ENCODE peak calls at places on chromosome X, in six cellular contexts. D is mucosa of descending colon, A is endothelial cell of umbilical vein, H is mammary epithelial cell, Z is fibroblast of mammary gland, K is dorsolateral prefrontal cortex. C is an unnamed sample.

GRCh38 chrX:40012039-40012799 is 85.5 kb downstream of the BCOR start:
- DNase-seq in D (peak), A (peak), K (no peak), Z (peak), H (no peak), C (peak)

GRCh38 chrX:17025903-17026302 is 79.4 kb downstream of the REPS2 start:
- DNase-seq in A (no peak), D (peak), Z (no peak), K (no peak), H (no peak), C (no peak)

GRCh38 chrX:138886769-138887168 is 175.3 kb upstream of the FGF13 start:
- DNase-seq in A (no peak), Z (peak), K (no peak), D (no peak), H (peak), C (no peak)

GRCh38 chrX:11532291-11533075 is 133.2 kb downstream of the ARHGAP6 start:
- DNase-seq in Z (no peak), D (no peak), K (no peak), H (no peak), A (no peak), C (peak)

GRCh38 chrX:79375340-79375739 is 8.2 kb upstream of the ITM2A start:
- DNase-seq in A (no peak), H (no peak), D (no peak), K (no peak), Z (no peak), C (no peak)

GRCh38 chrX:107205770-107206696 is at the start of the genes DNAAF6 and NUP62CL:
- DNase-seq in H (peak), K (no peak), Z (peak), A (peak), D (peak), C (peak)

GRCh38 chrX:124406294-124407013 is 60.1 kb downstream of the SH2D1A start:
- DNase-seq in A (peak), Z (peak), D (peak), K (no peak), H (peak), C (peak)

GRCh38 chrX:155179343-155179997 is 36.8 kb upstream of the VBP1 start:
- DNase-seq in A (no peak), H (peak), Z (no peak), D (no peak), K (no peak), C (no peak)

GRCh38 chrX:131393426-131393825 is 104.3 kb upstream of the IGSF1 start:
- DNase-seq in H (no peak), D (no peak), A (no peak), Z (no peak), K (no peak), C (no peak)

GRCh38 chrX:75155454-75155829 is 641 bp downstream of the ABCB7 start:
- DNase-seq in D (peak), H (peak), A (peak), Z (peak), K (no peak), C (peak)

GRCh38 chrX:7263961-7264360 is 116.0 kb upstream of the PUDP start:
- DNase-seq in Z (peak), H (peak), D (no peak), K (no peak), A (no peak), C (no peak)

GRCh38 chrX:42678133-42678532 is 99.8 kb downstream of the PPP1R2C start:
- DNase-seq in K (no peak), H (peak), Z (peak), D (peak), A (peak), C (peak)

GRCh38 chrX:95666056-95666455 is 1018.6 kb upstream of the DIAPH2 start:
- DNase-seq in Z (no peak), D (no peak), A (no peak), H (no peak), K (no peak), C (no peak)

GRCh38 chrX:150766351-150767044 is 73.3 kb downstream of the MTMR1 start:
- DNase-seq in K (no peak), H (no peak), D (no peak), A (no peak), Z (no peak), C (peak)

GRCh38 chrX:64977830-64978229 is 1.6 kb upstream of the ZC4H2 start:
- DNase-seq in H (peak), K (no peak), D (no peak), A (no peak), Z (peak), C (no peak)

GRCh38 chrX:127649011-127649410 is 403.2 kb downstream of the ACTRT1 start:
- DNase-seq in A (no peak), D (no peak), Z (no peak), K (no peak), H (no peak), C (no peak)

GRCh38 chrX:49754238-49754857 is 58.6 kb upstream of the PAGE1 start:
- DNase-seq in H (peak), Z (peak), K (no peak), D (peak), A (peak), C (peak)

GRCh38 chrX:16022580-16023170 is 100.7 kb upstream of the GRPR start:
- DNase-seq in A (peak), H (peak), D (no peak), K (no peak), Z (peak), C (no peak)

GRCh38 chrX:153598541-153599191 is at the start of gene CCNQ:
- DNase-seq in Z (peak), H (peak), K (no peak), A (peak), D (peak), C (peak)

GRCh38 chrX:24661292-24661691 is 14.1 kb upstream of the PCYT1B start:
- DNase-seq in K (no peak), D (no peak), A (no peak), H (no peak), Z (no peak), C (no peak)

GRCh38 chrX:123860506-123860840 is 620 bp downstream of the XIAP start:
- DNase-seq in Z (no peak), D (peak), K (no peak), H (no peak), A (peak), C (peak)

GRCh38 chrX:103635436-103635835 is 6.7 kb downstream of the TCEAL1 start:
- DNase-seq in Z (peak), A (no peak), H (peak), D (no peak), K (no peak), C (no peak)

GRCh38 chrX:150405576-150405975 is 42.5 kb downstream of the MAMLD1 start:
- DNase-seq in A (no peak), H (no peak), D (peak), K (no peak), Z (no peak), C (no peak)

GRCh38 chrX:2183193-2183725 is 317.5 kb downstream of the DHRSX start:
- DNase-seq in Z (no peak), A (no peak), K (no peak), D (no peak), H (no peak), C (no peak)

GRCh38 chrX:79366888-79367749 is at the start of gene ITM2A:
- DNase-seq in D (peak), Z (peak), A (peak), H (peak), K (no peak), C (no peak)

GRCh38 chrX:13268874-13269273 is 51.0 kb downstream of the ATXN3L start:
- DNase-seq in D (no peak), A (no peak), H (no peak), K (no peak), Z (no peak), C (no peak)

GRCh38 chrX:36087366-36087765 is 167.8 kb downstream of the CFAP47 start:
- DNase-seq in Z (no peak), K (no peak), D (no peak), A (no peak), H (no peak), C (no peak)

GRCh38 chrX:86604620-86605019 is 456.4 kb downstream of the DACH2 start:
- DNase-seq in H (no peak), Z (no peak), D (no peak), A (no peak), K (no peak), C (no peak)

GRCh38 chrX:19846995-19847790 is 40.2 kb downstream of the SH3KBP1 start:
- DNase-seq in K (no peak), Z (peak), H (peak), A (peak), D (no peak), C (peak)

GRCh38 chrX:15350329-15350996 is 15.1 kb upstream of the PIGA start:
- DNase-seq in A (no peak), K (no peak), H (no peak), D (no peak), Z (no peak), C (no peak)

GRCh38 chrX:121146059-121146628 is 98.7 kb downstream of the GLUD2 start:
- DNase-seq in D (no peak), A (no peak), H (no peak), Z (peak), K (no peak), C (no peak)

GRCh38 chrX:76538860-76539259 is 111.3 kb downstream of the MAGEE1 start:
- DNase-seq in D (no peak), K (no peak), H (no peak), Z (no peak), A (no peak), C (no peak)

GRCh38 chrX:136047001-136047642 is 61.9 kb downstream of the SLC9A6 start:
- DNase-seq in K (no peak), Z (peak), H (no peak), D (no peak), A (peak), C (no peak)

GRCh38 chrX:29787666-29788065 is 427.7 kb upstream of the MAGEB2 start:
- DNase-seq in Z (no peak), K (no peak), A (no peak), D (no peak), H (no peak), C (no peak)

GRCh38 chrX:10618911-10619310 is 1.5 kb downstream of the MID1 start:
- DNase-seq in K (no peak), H (no peak), Z (peak), A (peak), D (peak), C (no peak)

GRCh38 chrX:13837290-13837745 is 20.4 kb upstream of the GPM6B start:
- DNase-seq in D (no peak), K (peak), Z (peak), A (no peak), H (no peak), C (no peak)

GRCh38 chrX:113828470-113828869 is 755.4 kb upstream of the HTR2C start:
- DNase-seq in K (no peak), Z (no peak), D (no peak), A (no peak), H (no peak), C (no peak)

GRCh38 chrX:23374291-23374690 is 39.6 kb downstream of the PTCHD1 start:
- DNase-seq in Z (no peak), A (no peak), D (no peak), K (no peak), H (peak), C (no peak)

GRCh38 chrX:78327370-78328048 is at the start of gene CYSLTR1:
- DNase-seq in Z (no peak), D (peak), A (no peak), H (no peak), K (no peak), C (no peak)

GRCh38 chrX:130287071-130287770 is 18.5 kb upstream of the ZNF280C start:
- DNase-seq in Z (no peak), A (no peak), K (no peak), H (no peak), D (no peak), C (no peak)
- H3K4me3 ChIP-seq in Z (no peak), A (no peak), K (no peak), H (no peak), D (no peak), C (no peak)

DNA sequence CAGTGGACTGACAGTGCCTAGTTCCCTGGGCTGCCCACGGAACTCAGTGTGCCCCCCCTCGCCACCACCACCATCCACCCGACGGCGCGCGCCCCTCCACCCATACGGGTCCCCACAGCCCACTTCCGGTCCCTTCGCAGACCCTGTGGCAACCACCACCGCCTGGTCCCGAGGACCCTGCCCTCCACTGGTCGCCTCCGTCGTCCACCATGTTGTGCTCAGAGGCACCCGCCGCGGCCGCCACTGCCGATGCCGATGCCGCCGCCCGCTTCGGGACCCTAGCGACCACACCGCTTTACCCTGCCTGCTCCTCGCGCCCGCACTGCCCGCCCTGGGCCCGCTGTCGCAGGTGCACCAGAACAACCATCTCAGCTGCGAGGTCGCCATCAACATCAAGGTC is 66.5 kb upstream of the LANCL3 start:
- DNase-seq in A (no peak), D (no peak), K (no peak), H (no peak), Z (no peak), C (no peak)
- H3K4me3 ChIP-seq in A (no peak), D (no peak), K (no peak), H (no peak), Z (no peak), C (no peak)

GRCh38 chrX:119757646-119757978 is 776 bp upstream of the SOWAHD start:
- DNase-seq in D (no peak), K (no peak), Z (no peak), A (no peak), H (no peak), C (no peak)

GRCh38 chrX:119756926-119757635 is 1.3 kb upstream of the SOWAHD start:
- DNase-seq in H (no peak), K (no peak), Z (no peak), A (no peak), D (peak), C (no peak)

GRCh38 chrX:119758682-119759332 is 419 bp downstream of the SOWAHD start:
- DNase-seq in Z (no peak), H (peak), A (peak), D (peak), K (no peak), C (no peak)

GRCh38 chrX:119759333-119759766 is 962 bp downstream of the SOWAHD start:
- DNase-seq in D (no peak), H (no peak), A (no peak), K (no peak), Z (no peak), C (no peak)

GRCh38 chrX:119757979-119758681 is at the start of gene SOWAHD:
- DNase-seq in Z (no peak), D (peak), H (peak), A (no peak), K (no peak), C (peak)
- H3K4me3 ChIP-seq in Z (peak), D (peak), H (peak), A (no peak), K (peak), C (peak)

DNA sequence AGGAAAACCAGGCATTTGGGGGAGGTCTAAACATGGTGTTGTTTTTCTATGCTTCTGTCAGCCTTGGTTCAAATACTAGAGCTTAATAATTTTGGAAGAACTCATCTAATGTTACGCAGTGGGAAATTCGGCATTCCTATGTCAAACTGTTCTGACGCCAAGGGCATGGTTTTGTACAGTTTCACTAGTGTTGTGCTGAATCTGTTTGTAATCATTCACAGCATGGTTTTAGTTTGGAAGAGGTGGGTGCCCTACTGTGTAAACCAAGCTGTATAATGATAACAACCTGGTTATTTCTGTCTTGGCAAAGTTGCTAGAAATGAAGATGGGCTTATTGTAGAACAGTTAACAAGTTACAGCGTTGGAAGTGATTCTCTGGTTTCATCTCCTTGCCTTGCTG is 5.2 kb downstream of the DDX3X start:
- DNase-seq in D (no peak), Z (no peak), A (no peak), H (no peak), K (no peak), C (no peak)
- H3K4me3 ChIP-seq in D (no peak), Z (no peak), A (no peak), H (no peak), K (peak), C (no peak)

DNA sequence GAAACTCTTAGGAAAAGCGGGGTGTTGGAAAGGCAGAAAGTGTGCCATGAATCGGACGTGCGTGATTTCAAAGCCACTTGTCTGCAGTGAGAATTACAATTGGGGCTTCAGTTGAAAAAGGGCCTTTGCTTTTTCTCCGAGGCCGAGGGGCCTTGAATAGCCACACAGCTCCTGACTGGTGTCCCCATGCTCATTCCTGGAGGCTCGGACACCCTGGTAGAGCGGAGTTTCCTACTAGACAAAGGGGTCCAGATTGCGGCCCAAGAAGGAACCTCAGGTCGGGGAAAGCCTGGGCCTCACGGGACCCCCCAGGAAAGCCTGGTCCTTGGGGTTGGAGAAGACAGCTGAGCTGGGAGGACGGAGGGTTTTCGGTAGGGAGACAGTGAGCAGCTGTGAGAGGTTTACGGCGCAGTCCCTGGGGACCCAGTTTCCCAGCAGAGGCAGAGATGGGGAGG is 3.1 kb upstream of the SHOX start:
- DNase-seq in H (no peak), D (no peak), Z (no peak), A (no peak), K (peak), C (no peak)
- H3K4me3 ChIP-seq in H (no peak), D (no peak), Z (no peak), A (no peak), K (no peak), C (no peak)

DNA sequence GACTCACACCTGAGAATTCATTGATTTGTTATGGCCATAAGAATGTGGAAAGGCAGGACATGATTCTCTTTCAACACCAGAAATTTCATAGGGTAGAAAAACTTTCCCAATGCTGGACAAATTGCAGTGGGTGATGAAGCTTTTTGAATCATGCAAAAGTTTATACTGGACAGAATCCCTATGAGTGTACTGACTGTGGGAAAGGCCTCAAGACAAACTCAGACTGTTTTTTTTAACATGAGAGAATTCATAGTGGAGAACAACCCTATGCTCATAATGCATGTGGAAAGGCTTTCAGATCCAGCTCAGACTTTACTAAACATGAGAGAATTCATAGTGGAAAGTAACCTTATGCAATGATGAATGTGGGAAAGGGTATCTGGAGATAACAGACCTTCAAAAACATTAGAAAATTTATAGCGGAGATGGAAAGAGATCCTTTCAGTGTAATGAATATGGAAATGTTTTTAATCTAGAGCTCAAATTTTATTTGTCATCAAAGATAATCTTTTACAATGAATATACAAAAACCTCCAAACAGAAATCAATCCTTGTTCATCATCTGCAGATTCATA is 36.2 kb upstream of the MAGED1 start:
- DNase-seq in Z (no peak), A (no peak), H (no peak), D (no peak), K (no peak), C (no peak)
- H3K4me3 ChIP-seq in Z (no peak), A (no peak), H (no peak), D (no peak), K (no peak), C (no peak)

DNA sequence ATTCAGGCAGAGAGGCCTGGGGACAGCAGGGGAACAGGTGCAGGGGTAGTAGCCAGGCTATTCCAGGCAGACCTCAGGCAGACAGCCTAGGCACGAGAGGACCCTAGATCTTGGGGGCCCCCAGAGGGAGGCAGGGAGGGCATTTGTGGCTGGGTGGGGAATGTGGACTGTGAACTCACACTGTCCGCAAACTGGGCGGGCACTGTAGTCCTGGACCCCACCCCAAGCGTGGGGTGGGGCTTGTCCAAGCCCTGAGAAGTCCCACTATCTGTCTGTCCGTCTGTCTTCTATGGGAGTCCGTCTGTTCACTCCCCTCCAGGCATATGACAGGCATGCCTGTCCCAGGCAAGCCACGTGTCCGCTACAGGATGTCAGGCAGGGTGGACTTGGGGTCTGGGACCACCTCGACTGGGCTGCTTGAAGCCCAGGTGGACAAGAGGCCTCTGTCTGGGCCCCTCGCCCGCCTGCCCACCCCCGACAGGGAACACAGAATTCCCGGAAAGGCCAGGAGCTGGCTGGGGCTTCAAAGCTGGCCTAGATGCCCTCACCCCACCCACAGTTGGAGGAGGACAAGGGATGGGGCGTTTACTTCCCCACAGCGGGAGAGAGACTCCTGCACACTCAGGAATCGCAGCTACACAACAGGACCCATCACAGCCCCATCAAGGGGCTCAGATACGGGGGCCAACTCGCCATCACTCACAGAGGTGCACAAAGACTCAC is at the start of gene SLC38A5:
- DNase-seq in A (no peak), K (no peak), Z (no peak), D (no peak), H (no peak), C (no peak)
- H3K4me3 ChIP-seq in A (peak), K (no peak), Z (no peak), D (no peak), H (no peak), C (no peak)

DNA sequence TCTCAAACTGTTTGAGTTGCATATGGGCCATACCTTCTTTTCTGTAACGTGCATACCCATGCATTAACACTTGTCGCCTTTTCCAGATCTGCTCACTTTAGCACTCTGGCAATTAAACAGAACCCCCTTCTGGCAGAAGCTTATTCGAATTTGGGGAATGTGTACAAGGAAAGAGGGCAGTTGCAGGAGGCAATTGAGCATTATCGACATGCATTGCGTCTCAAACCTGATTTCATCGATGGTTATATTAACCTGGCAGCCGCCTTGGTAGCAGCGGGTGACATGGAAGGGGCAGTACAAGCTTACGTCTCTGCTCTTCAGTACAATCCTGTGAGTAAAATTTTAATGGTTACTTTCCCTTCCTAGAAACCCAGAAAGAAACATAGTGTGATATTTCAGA is 4.8 kb downstream of the OGT start:
- DNase-seq in D (no peak), A (no peak), Z (no peak), H (no peak), K (no peak), C (no peak)
- H3K4me3 ChIP-seq in D (no peak), A (no peak), Z (no peak), H (no peak), K (no peak), C (no peak)

C was measured in trophoblast cell.